ENCODE peak calls at places on chromosome X, in five cellular contexts. One of them, this sample, is unnamed.

GRCh38 chrX:41064028-41064427 is 21.2 kb upstream of the USP9X start:
- DNase-seq in posterior cingulate gyrus: no peak
- DNase-seq in endodermal cell: no peak
- DNase-seq in stimulated activated CD4-positive, alpha-beta T cell treated with anti-CD3 and anti-CD28 coated beads, Interleukin-15, amount 100 ng/mL, for 24 hours: no peak
- DNase-seq in body of pancreas: no peak
- DNase-seq in this sample: no peak

GRCh38 chrX:125405339-125405738 is 85.7 kb downstream of the TEX13C start:
- DNase-seq in stimulated activated CD4-positive, alpha-beta T cell treated with anti-CD3 and anti-CD28 coated beads, Interleukin-15, amount 100 ng/mL, for 24 hours: no peak
- DNase-seq in body of pancreas: no peak
- DNase-seq in endodermal cell: no peak
- DNase-seq in posterior cingulate gyrus: no peak
- DNase-seq in this sample: no peak

GRCh38 chrX:154761977-154762528 is 611 bp upstream of the DKC1 start:
- DNase-seq in posterior cingulate gyrus: no peak
- DNase-seq in body of pancreas: peak
- DNase-seq in endodermal cell: no peak
- DNase-seq in stimulated activated CD4-positive, alpha-beta T cell treated with anti-CD3 and anti-CD28 coated beads, Interleukin-15, amount 100 ng/mL, for 24 hours: no peak
- DNase-seq in this sample: no peak

GRCh38 chrX:97372006-97372766 is 488.5 kb downstream of the RPA4 start:
- DNase-seq in body of pancreas: no peak
- DNase-seq in posterior cingulate gyrus: no peak
- DNase-seq in stimulated activated CD4-positive, alpha-beta T cell treated with anti-CD3 and anti-CD28 coated beads, Interleukin-15, amount 100 ng/mL, for 24 hours: no peak
- DNase-seq in endodermal cell: no peak
- DNase-seq in this sample: no peak

GRCh38 chrX:121008920-121009319 is 23.4 kb upstream of the CT47A1 start:
- DNase-seq in stimulated activated CD4-positive, alpha-beta T cell treated with anti-CD3 and anti-CD28 coated beads, Interleukin-15, amount 100 ng/mL, for 24 hours: no peak
- DNase-seq in posterior cingulate gyrus: no peak
- DNase-seq in endodermal cell: no peak
- DNase-seq in body of pancreas: no peak
- DNase-seq in this sample: no peak

GRCh38 chrX:44874481-44875184 is 1.6 kb downstream of the KDM6A start:
- DNase-seq in body of pancreas: peak
- DNase-seq in endodermal cell: peak
- DNase-seq in stimulated activated CD4-positive, alpha-beta T cell treated with anti-CD3 and anti-CD28 coated beads, Interleukin-15, amount 100 ng/mL, for 24 hours: peak
- DNase-seq in posterior cingulate gyrus: no peak
- DNase-seq in this sample: peak

GRCh38 chrX:29024813-29025342 is 437.6 kb downstream of the IL1RAPL1 start:
- DNase-seq in stimulated activated CD4-positive, alpha-beta T cell treated with anti-CD3 and anti-CD28 coated beads, Interleukin-15, amount 100 ng/mL, for 24 hours: no peak
- DNase-seq in body of pancreas: no peak
- DNase-seq in endodermal cell: no peak
- DNase-seq in posterior cingulate gyrus: no peak
- DNase-seq in this sample: no peak

GRCh38 chrX:24839331-24839730 is 145.6 kb downstream of the POLA1 start:
- DNase-seq in body of pancreas: no peak
- DNase-seq in stimulated activated CD4-positive, alpha-beta T cell treated with anti-CD3 and anti-CD28 coated beads, Interleukin-15, amount 100 ng/mL, for 24 hours: no peak
- DNase-seq in endodermal cell: no peak
- DNase-seq in posterior cingulate gyrus: no peak
- DNase-seq in this sample: no peak

GRCh38 chrX:30637874-30638793 is 15.1 kb upstream of the GK start:
- DNase-seq in endodermal cell: no peak
- DNase-seq in stimulated activated CD4-positive, alpha-beta T cell treated with anti-CD3 and anti-CD28 coated beads, Interleukin-15, amount 100 ng/mL, for 24 hours: no peak
- DNase-seq in body of pancreas: no peak
- DNase-seq in posterior cingulate gyrus: no peak
- DNase-seq in this sample: no peak

GRCh38 chrX:115589419-115589818 is 28.4 kb downstream of the PLS3 start:
- DNase-seq in posterior cingulate gyrus: no peak
- DNase-seq in body of pancreas: no peak
- DNase-seq in endodermal cell: no peak
- DNase-seq in stimulated activated CD4-positive, alpha-beta T cell treated with anti-CD3 and anti-CD28 coated beads, Interleukin-15, amount 100 ng/mL, for 24 hours: no peak
- DNase-seq in this sample: no peak

GRCh38 chrX:48045410-48046311 is 25.8 kb downstream of the ZNF630 start:
- DNase-seq in posterior cingulate gyrus: no peak
- DNase-seq in stimulated activated CD4-positive, alpha-beta T cell treated with anti-CD3 and anti-CD28 coated beads, Interleukin-15, amount 100 ng/mL, for 24 hours: no peak
- DNase-seq in endodermal cell: peak
- DNase-seq in body of pancreas: no peak
- DNase-seq in this sample: no peak

GRCh38 chrX:134246282-134246681 is 9.3 kb downstream of the CCDC160 start:
- DNase-seq in body of pancreas: no peak
- DNase-seq in endodermal cell: peak
- DNase-seq in stimulated activated CD4-positive, alpha-beta T cell treated with anti-CD3 and anti-CD28 coated beads, Interleukin-15, amount 100 ng/mL, for 24 hours: no peak
- DNase-seq in posterior cingulate gyrus: no peak
- DNase-seq in this sample: no peak